ENCODE peak calls at places on chromosomes 7 and 10, in four cellular contexts. K, A, H and S are unnamed samples.

GRCh38 chr7:67855322-67855721 is 858.7 kb downstream of the TYW1 start:
- DNase-seq in K (no peak), A (no peak), H (no peak), S (no peak)

GRCh38 chr7:16719699-16720098 is 33.9 kb upstream of the TSPAN13 start:
- DNase-seq in A (no peak), K (no peak), H (peak), S (no peak)

GRCh38 chr7:140506788-140507464 is 27.6 kb upstream of the MKRN1 start:
- DNase-seq in A (peak), K (no peak), H (peak), S (no peak)

GRCh38 chr10:132321726-132322125 is 10.3 kb upstream of the LRRC27 start:
- DNase-seq in K (no peak), H (no peak), A (no peak), S (no peak)

GRCh38 chr7:27899601-27900000 is 159.6 kb downstream of the TAX1BP1 start:
- DNase-seq in A (no peak), H (peak), K (no peak), S (no peak)

GRCh38 chr10:33657154-33657900 is 322.9 kb upstream of the NRP1 start:
- DNase-seq in K (no peak), H (peak), A (no peak), S (peak)

GRCh38 chr7:121882731-121883130 is 9.8 kb downstream of the PTPRZ1 start:
- DNase-seq in K (peak), A (no peak), H (no peak), S (no peak)

GRCh38 chr10:119608316-119609155 is 11.8 kb upstream of the TIAL1 start:
- DNase-seq in K (peak), A (peak), H (peak), S (peak)

GRCh38 chr7:25772802-25773201 is 379.2 kb upstream of the NFE2L3 start:
- DNase-seq in A (no peak), K (no peak), H (no peak), S (no peak)

GRCh38 chr10:85532821-85533220 is 833.8 kb downstream of the GRID1 start:
- DNase-seq in K (no peak), A (no peak), H (peak), S (no peak)

GRCh38 chr7:136116186-136116585 is 139.0 kb upstream of the MTPN start:
- DNase-seq in A (no peak), H (no peak), K (no peak), S (no peak)

GRCh38 chr7:88200793-88201192 is 19.0 kb downstream of the SRI start:
- DNase-seq in H (no peak), K (no peak), A (no peak), S (no peak)

GRCh38 chr7:99099499-99100077 is 44.3 kb downstream of the SMURF1 start:
- DNase-seq in K (no peak), A (no peak), H (peak), S (no peak)

GRCh38 chr7:45687185-45687560 is 113.0 kb downstream of the ADCY1 start:
- DNase-seq in K (no peak), A (no peak), H (no peak), S (no peak)

GRCh38 chr7:75531359-75531821 is 39.3 kb downstream of the SPDYE5 start:
- DNase-seq in H (no peak), K (peak), A (no peak), S (peak)

GRCh38 chr7:6277476-6277875 is 5.1 kb upstream of the CYTH3 start:
- DNase-seq in H (no peak), K (no peak), A (no peak), S (no peak)

GRCh38 chr7:27303021-27303420 is 60.4 kb downstream of the EVX1 start:
- DNase-seq in H (peak), A (peak), K (peak), S (no peak)

GRCh38 chr10:4316166-4316810 is 509.7 kb upstream of the AKR1E2 start:
- DNase-seq in K (no peak), A (no peak), H (peak), S (no peak)

GRCh38 chr7:28542410-28542809 is 130.1 kb downstream of the CREB5 start:
- DNase-seq in H (no peak), A (no peak), K (no peak), S (no peak)

GRCh38 chr10:112842832-112843360 is 107.2 kb upstream of the TCF7L2 start:
- DNase-seq in K (no peak), A (no peak), H (peak), S (peak)

GRCh38 chr7:134085315-134085714 is 41.8 kb upstream of the LRGUK start:
- DNase-seq in A (no peak), H (no peak), K (no peak), S (no peak)

GRCh38 chr10:102773986-102774385 is 30.2 kb downstream of the WBP1L start:
- DNase-seq in A (no peak), H (peak), K (no peak), S (no peak)

GRCh38 chr10:128870830-128871597 is 596.0 kb upstream of the MGMT start:
- DNase-seq in K (no peak), H (no peak), A (no peak), S (no peak)

GRCh38 chr10:14723052-14723689 is 51.5 kb downstream of the FAM107B start:
- DNase-seq in H (no peak), K (no peak), A (no peak), S (no peak)

GRCh38 chr10:124827474-124827873 is 25.9 kb downstream of the ABRAXAS2 start:
- DNase-seq in K (peak), A (no peak), H (peak), S (peak)

GRCh38 chr7:29641651-29642050 is 78.0 kb downstream of the PRR15 start:
- DNase-seq in K (no peak), H (peak), A (no peak), S (no peak)

GRCh38 chr10:92751827-92752226 is 62.1 kb downstream of the HHEX start:
- DNase-seq in H (no peak), A (no peak), K (no peak), S (no peak)

GRCh38 chr10:29630205-29631048 is 4.3 kb downstream of the SVIL start:
- DNase-seq in H (no peak), A (no peak), K (peak), S (no peak)

GRCh38 chr7:45874408-45875131 is 1.7 kb upstream of the CCDC201 start:
- DNase-seq in H (peak), A (no peak), K (peak), S (no peak)

GRCh38 chr7:95398155-95398940 is 2.2 kb upstream of the PON3 start:
- DNase-seq in A (no peak), H (no peak), K (no peak), S (no peak)

GRCh38 chr7:102101111-102101551 is 185.5 kb upstream of the SH2B2 start:
- DNase-seq in A (no peak), H (no peak), K (peak), S (no peak)

GRCh38 chr7:158133057-158133456 is 454.6 kb downstream of the PTPRN2 start:
- DNase-seq in H (no peak), K (no peak), A (no peak), S (no peak)

GRCh38 chr7:74480861-74481417 is 27.2 kb downstream of the GTF2IRD1 start:
- DNase-seq in A (no peak), K (no peak), H (peak), S (peak)

GRCh38 chr7:130263130-130263529 is 3.5 kb upstream of the CPA2 start:
- DNase-seq in K (no peak), H (no peak), A (no peak), S (no peak)